ENCODE peak calls at places on chromosomes 2 and 18, in eight cellular contexts. S is lower leg skin, Y is WTC11, O is brain microvascular endothelial cell, Z is transverse colon, H is fibroblast of mammary gland, X is A549, V is dorsolateral prefrontal cortex. A is an unnamed sample.
A peak's percentile ranks its signal among the peaks of the same experiment; 100 is the strongest.

GRCh38 chr2:179129574-179130238 is 79.8 kb upstream of the CCDC141 start:
- DNase-seq in H (peak; percentile 37), O (no peak), Y (no peak), V (no peak), X (peak; percentile 10), Z (no peak), S (no peak), A (no peak)

GRCh38 chr18:28469946-28470345 is 293.0 kb upstream of the CDH2 start:
- DNase-seq in Y (no peak), O (no peak), Z (no peak), V (no peak), S (no peak), H (no peak), X (no peak), A (no peak)

GRCh38 chr2:79716266-79716665 is 203.4 kb downstream of the CTNNA2 start:
- DNase-seq in Y (no peak), S (no peak), H (no peak), V (no peak), Z (no peak), O (no peak), X (no peak), A (no peak)

GRCh38 chr2:45962522-45962921 is 311.0 kb downstream of the PRKCE start:
- DNase-seq in S (peak; percentile 30), V (peak; percentile 51), Z (no peak), X (peak; percentile 68), Y (no peak), H (peak; percentile 89), O (peak; percentile 45), A (peak; percentile 77)

GRCh38 chr2:133504566-133505505 is 63.4 kb downstream of the NCKAP5 start:
- DNase-seq in X (peak; percentile 19), V (peak; percentile 57), O (peak; percentile 66), Z (peak; percentile 60), H (no peak), Y (no peak), S (no peak), A (peak; percentile 43)

GRCh38 chr18:58639751-58640427 is 11.0 kb upstream of the ALPK2 start:
- DNase-seq in S (no peak), Y (no peak), V (no peak), H (peak; percentile 58), O (peak; percentile 11), Z (no peak), X (no peak), A (peak; percentile 56)

GRCh38 chr18:22194151-22194598 is 24.8 kb downstream of the GATA6 start:
- DNase-seq in X (no peak), Z (peak; percentile 83), V (no peak), O (no peak), Y (no peak), S (no peak), H (no peak), A (no peak)

GRCh38 chr2:72719416-72719815 is 106.4 kb downstream of the EXOC6B start:
- DNase-seq in S (no peak), X (no peak), Z (no peak), O (no peak), H (peak; percentile 10), V (no peak), Y (peak; percentile 29), A (no peak)

GRCh38 chr18:79317718-79318117 is 78.0 kb upstream of the NFATC1 start:
- DNase-seq in Y (no peak), S (no peak), O (no peak), Z (no peak), X (no peak), H (no peak), V (no peak), A (peak; percentile 43)

GRCh38 chr2:190149942-190150341 is 87.4 kb upstream of the MSTN start:
- DNase-seq in V (no peak), H (no peak), Y (no peak), X (no peak), O (no peak), S (no peak), Z (no peak), A (no peak)

GRCh38 chr2:191009541-191010374 is 4.2 kb downstream of the STAT1 start:
- DNase-seq in Z (no peak), V (no peak), O (no peak), X (no peak), Y (no peak), S (no peak), H (peak; percentile 65), A (peak; percentile 51)

GRCh38 chr2:73085691-73086090 is 14.2 kb upstream of the SFXN5 start:
- DNase-seq in S (peak; percentile 81), Y (peak; percentile 95), X (peak; percentile 74), O (peak; percentile 79), V (peak; percentile 93), Z (peak; percentile 88), H (peak; percentile 62), A (peak; percentile 63)

GRCh38 chr2:235666240-235666781 is 172.5 kb downstream of the AGAP1 start:
- DNase-seq in X (peak; percentile 86), O (peak; percentile 79), V (peak; percentile 65), S (no peak), Z (no peak), Y (no peak), H (peak; percentile 83), A (peak; percentile 90)

GRCh38 chr2:239590276-239590675 is 189.5 kb upstream of the HDAC4 start:
- DNase-seq in V (no peak), O (no peak), X (no peak), H (no peak), Z (no peak), S (no peak), Y (no peak), A (no peak)

GRCh38 chr2:101827246-101827645 is 129.7 kb downstream of the MAP4K4 start:
- DNase-seq in X (peak; percentile 45), O (peak; percentile 96), H (peak; percentile 84), V (no peak), Y (no peak), Z (no peak), S (no peak), A (peak; percentile 76)

GRCh38 chr2:182047544-182047943 is 61.9 kb downstream of the PPP1R1C start:
- DNase-seq in S (no peak), Z (no peak), H (peak; percentile 36), X (no peak), Y (no peak), O (no peak), V (no peak), A (peak; percentile 8)

GRCh38 chr2:111900859-111901258 is 2.5 kb downstream of the MERTK start:
- DNase-seq in H (peak; percentile 43), X (peak; percentile 51), Y (peak; percentile 42), V (no peak), Z (peak; percentile 54), O (peak; percentile 36), S (no peak), A (no peak)

GRCh38 chr2:215410932-215411285 is 25.0 kb downstream of the FN1 start:
- DNase-seq in V (no peak), Z (no peak), O (peak; percentile 62), Y (no peak), S (no peak), X (peak; percentile 71), H (peak; percentile 91), A (peak; percentile 96)

GRCh38 chr2:224778474-224778877 is 62.3 kb upstream of the CCDC195 start:
- DNase-seq in V (peak; percentile 63), X (peak; percentile 52), H (peak; percentile 67), Z (peak; percentile 64), S (peak; percentile 64), Y (peak; percentile 62), O (peak; percentile 81), A (peak; percentile 70)

GRCh38 chr2:163884416-163884815 is 148.6 kb upstream of the FIGN start:
- DNase-seq in S (no peak), Z (no peak), V (no peak), Y (no peak), H (no peak), X (no peak), O (peak; percentile 34), A (no peak)

GRCh38 chr2:163888591-163888990 is 152.8 kb upstream of the FIGN start:
- DNase-seq in Z (no peak), S (no peak), Y (no peak), V (no peak), H (no peak), O (no peak), X (no peak), A (no peak)

DNA sequence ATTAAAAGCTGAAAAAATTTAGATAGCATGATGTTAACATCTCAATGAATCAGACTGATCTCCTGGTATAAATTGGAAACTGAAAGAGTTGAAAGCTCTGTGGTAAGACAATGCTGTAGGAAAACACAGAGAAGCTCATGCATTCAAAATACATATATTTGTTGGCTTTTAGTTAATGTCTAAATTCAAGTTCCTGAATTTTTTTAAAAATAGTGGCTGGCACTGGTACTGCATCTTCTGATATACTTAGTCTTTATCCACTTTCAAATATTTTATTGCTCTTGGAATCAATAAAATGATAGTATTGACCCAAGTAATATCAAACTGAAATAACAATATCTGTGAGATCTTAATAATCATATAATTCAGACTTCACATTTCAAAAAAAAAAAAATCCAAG is 151.4 kb upstream of the FIGN start:
- DNase-seq in Z (no peak), V (no peak), O (no peak), H (no peak), S (no peak), Y (no peak), X (no peak), A (no peak)
- TF ChIP-seq CTCF in Z (no peak), V (peak; percentile 53), O (peak; percentile 19), H (peak; percentile 31), S (no peak), Y (no peak), X (no peak), A (no peak)

GRCh38 chr2:29238497-29238896 is 123.3 kb downstream of the CLIP4 start:
- DNase-seq in V (no peak), Y (peak; percentile 69), Z (no peak), X (peak; percentile 65), O (peak; percentile 34), H (peak; percentile 40), S (no peak), A (peak; percentile 25)
- TF ChIP-seq CTCF in V (peak; percentile 31), Y (peak; percentile 67), Z (peak; percentile 36), X (peak; percentile 64), O (peak; percentile 82), H (peak; percentile 73), S (no peak), A (peak; percentile 68)

DNA sequence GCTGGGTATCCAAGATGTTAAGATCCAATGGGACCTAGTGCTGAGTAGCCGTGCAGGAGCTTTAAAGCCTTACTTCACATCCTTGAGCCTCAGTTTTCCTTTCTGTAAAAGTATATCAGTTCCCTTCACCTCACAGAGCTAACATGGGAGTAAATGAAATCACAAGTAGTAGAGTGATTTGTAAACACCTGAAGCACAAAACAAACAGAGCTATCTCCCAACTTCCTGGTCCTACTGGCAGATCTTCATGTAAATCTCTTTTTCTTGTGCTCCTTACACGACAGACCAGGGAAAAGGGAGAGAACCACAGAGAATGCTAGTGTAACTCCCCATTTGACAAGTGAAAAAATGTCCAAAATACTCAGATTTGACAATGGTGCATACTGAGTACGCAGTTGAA is 17.3 kb downstream of the CCDC93 start:
- DNase-seq in V (no peak), S (no peak), Y (no peak), H (no peak), O (no peak), Z (no peak), X (no peak), A (no peak)
- TF ChIP-seq CTCF in V (no peak), S (no peak), Y (no peak), H (no peak), O (no peak), Z (no peak), X (no peak), A (no peak)

DNA sequence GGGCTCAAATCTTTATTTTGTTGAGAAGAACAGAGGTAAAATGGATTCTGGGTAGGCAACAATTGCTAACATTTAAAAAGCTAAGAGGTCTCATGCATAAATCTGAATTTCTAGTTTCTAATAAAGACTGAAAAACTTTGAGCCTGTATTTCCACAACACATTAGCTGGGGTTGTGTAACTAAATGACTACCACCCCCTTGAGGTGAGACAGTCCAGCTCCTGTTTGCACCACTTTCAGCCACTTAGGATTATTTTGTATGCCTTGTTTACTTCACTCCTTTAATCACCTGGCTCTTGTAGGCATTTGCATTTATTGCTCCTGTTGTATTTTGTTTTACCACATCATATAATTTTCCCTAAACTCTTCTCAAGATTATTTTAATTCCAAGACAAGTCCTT is 376.6 kb downstream of the PTH2R start:
- DNase-seq in Z (peak; percentile 8), O (no peak), H (no peak), X (no peak), Y (no peak), S (no peak), V (no peak), A (no peak)
- TF ChIP-seq CTCF in Z (peak; percentile 37), O (no peak), H (no peak), X (no peak), Y (no peak), S (no peak), V (no peak), A (no peak)

A was measured in AG10803.